ENCODE peak calls at places on chromosomes 6 and 20, in six cellular contexts. U, V, N, F, J and K are unnamed samples.

GRCh38 chr6:27871919-27872633 is 40.1 kb downstream of the OR2B2 start:
- DNase-seq in U (peak; percentile 85), V (no peak), N (peak; percentile 99), F (peak; percentile 96), J (no peak), K (peak; percentile 95)

GRCh38 chr6:26194774-26195375 is 107.6 kb downstream of the HFE start:
- DNase-seq in U (no peak), V (no peak), N (peak; percentile 32), F (no peak), J (no peak), K (no peak)

GRCh38 chr6:131792091-131792496 is 15.7 kb upstream of the ENPP1 start:
- DNase-seq in U (peak; percentile 24), V (no peak), N (peak; percentile 87), F (no peak), J (no peak), K (no peak)

GRCh38 chr6:25006565-25007001 is 70.8 kb upstream of the RIPOR2 start:
- DNase-seq in U (peak; percentile 75), V (no peak), N (peak; percentile 81), F (peak; percentile 40), J (peak; percentile 77), K (no peak)

GRCh38 chr6:16841241-16841640 is 80.0 kb upstream of the ATXN1 start:
- DNase-seq in U (no peak), V (no peak), N (no peak), F (no peak), J (no peak), K (no peak)

GRCh38 chr20:17644451-17644850 is 37.6 kb downstream of the RRBP1 start:
- DNase-seq in U (no peak), V (no peak), N (no peak), F (no peak), J (no peak), K (no peak)

GRCh38 chr6:34240329-34241248 is 3.9 kb downstream of the HMGA1 start:
- DNase-seq in U (no peak), V (peak; percentile 1), N (no peak), F (no peak), J (no peak), K (no peak)

GRCh38 chr6:159113223-159113622 is 56.0 kb upstream of the FNDC1 start:
- DNase-seq in U (no peak), V (no peak), N (no peak), F (no peak), J (no peak), K (no peak)

GRCh38 chr6:6588064-6588923 is at the start of gene LY86:
- DNase-seq in U (peak; percentile 25), V (no peak), N (no peak), F (peak; percentile 49), J (no peak), K (no peak)

GRCh38 chr20:8434326-8434876 is 302.3 kb downstream of the PLCB1 start:
- DNase-seq in U (no peak), V (no peak), N (no peak), F (no peak), J (no peak), K (no peak)

GRCh38 chr6:136812174-136812573 is 10.2 kb upstream of the PEX7 start:
- DNase-seq in U (no peak), V (no peak), N (no peak), F (no peak), J (no peak), K (no peak)

GRCh38 chr20:15992564-15992963 is 580.7 kb downstream of the KIF16B start:
- DNase-seq in U (no peak), V (no peak), N (peak; percentile 80), F (no peak), J (no peak), K (no peak)

GRCh38 chr20:21505161-21505809 is 8.6 kb downstream of the NKX2-2 start:
- DNase-seq in U (peak; percentile 89), V (peak; percentile 82), N (peak; percentile 63), F (peak; percentile 79), J (peak; percentile 83), K (peak; percentile 78)

GRCh38 chr6:142819603-142820335 is 125.2 kb downstream of the HIVEP2 start:
- DNase-seq in U (peak; percentile 71), V (no peak), N (peak; percentile 68), F (peak; percentile 37), J (no peak), K (no peak)

GRCh38 chr6:16471222-16471784 is 232.9 kb downstream of the GMPR start:
- DNase-seq in U (peak; percentile 55), V (no peak), N (no peak), F (no peak), J (peak; percentile 29), K (no peak)

GRCh38 chr6:1519597-1519996 is 90.1 kb upstream of the FOXC1 start:
- DNase-seq in U (no peak), V (no peak), N (no peak), F (no peak), J (no peak), K (no peak)

GRCh38 chr6:43910638-43911353 is 140.8 kb downstream of the VEGFA start:
- DNase-seq in U (no peak), V (no peak), N (peak; percentile 24), F (no peak), J (peak; percentile 56), K (no peak)

GRCh38 chr6:94636780-94637385 is 940.5 kb upstream of the MANEA start:
- DNase-seq in U (no peak), V (peak; percentile 13), N (no peak), F (no peak), J (peak; percentile 88), K (peak; percentile 24)

GRCh38 chr6:120219339-120219738 is 869.8 kb upstream of the MAN1A1 start:
- DNase-seq in U (no peak), V (no peak), N (no peak), F (no peak), J (no peak), K (no peak)